ENCODE peak calls at places on chromosomes 3 and 15, in seven cellular contexts. One of them, this sample, is unnamed.

GRCh38 chr3:182920515-182921084 is 59.7 kb downstream of the DCUN1D1 start:
- DNase-seq in K562: peak
- DNase-seq in heart left ventricle: no peak
- DNase-seq in NB4: peak
- DNase-seq in tibial nerve: no peak
- DNase-seq in IMR-90: no peak
- DNase-seq in GM12891: no peak
- DNase-seq in this sample: no peak

GRCh38 chr3:133662256-133662773 is 574 bp upstream of the TOPBP1 start:
- DNase-seq in K562: peak
- DNase-seq in heart left ventricle: no peak
- DNase-seq in NB4: peak
- DNase-seq in tibial nerve: no peak
- DNase-seq in IMR-90: peak
- DNase-seq in GM12891: no peak
- DNase-seq in this sample: no peak

GRCh38 chr15:41832875-41833274 is 5.0 kb downstream of the JMJD7 start:
- DNase-seq in K562: no peak
- DNase-seq in heart left ventricle: no peak
- DNase-seq in NB4: no peak
- DNase-seq in tibial nerve: no peak
- DNase-seq in IMR-90: no peak
- DNase-seq in GM12891: no peak
- DNase-seq in this sample: no peak

GRCh38 chr3:116140100-116140689 is 305.1 kb downstream of the LSAMP start:
- DNase-seq in K562: peak
- DNase-seq in heart left ventricle: no peak
- DNase-seq in NB4: peak
- DNase-seq in tibial nerve: no peak
- DNase-seq in IMR-90: peak
- DNase-seq in GM12891: no peak
- DNase-seq in this sample: no peak

GRCh38 chr3:59818033-59818936 is 768.5 kb upstream of the CFAP20DC start:
- DNase-seq in K562: peak
- DNase-seq in heart left ventricle: peak
- DNase-seq in NB4: no peak
- DNase-seq in tibial nerve: peak
- DNase-seq in IMR-90: peak
- DNase-seq in GM12891: no peak
- DNase-seq in this sample: peak

GRCh38 chr15:98896802-98897732 is 110.5 kb downstream of the PGPEP1L start:
- DNase-seq in K562: peak
- DNase-seq in heart left ventricle: no peak
- DNase-seq in NB4: peak
- DNase-seq in tibial nerve: no peak
- DNase-seq in IMR-90: peak
- DNase-seq in GM12891: no peak
- DNase-seq in this sample: peak

GRCh38 chr3:150469931-150470740 is 62.0 kb downstream of the TSC22D2 start:
- DNase-seq in K562: no peak
- DNase-seq in heart left ventricle: no peak
- DNase-seq in NB4: no peak
- DNase-seq in tibial nerve: no peak
- DNase-seq in IMR-90: peak
- DNase-seq in GM12891: no peak
- DNase-seq in this sample: no peak

GRCh38 chr3:52507359-52507758 is 12.2 kb downstream of the STAB1 start:
- DNase-seq in K562: no peak
- DNase-seq in heart left ventricle: no peak
- DNase-seq in NB4: no peak
- DNase-seq in tibial nerve: no peak
- DNase-seq in IMR-90: peak
- DNase-seq in GM12891: no peak
- DNase-seq in this sample: no peak

GRCh38 chr3:116085456-116085855 is 359.8 kb downstream of the LSAMP start:
- DNase-seq in K562: no peak
- DNase-seq in heart left ventricle: no peak
- DNase-seq in NB4: peak
- DNase-seq in tibial nerve: no peak
- DNase-seq in IMR-90: no peak
- DNase-seq in GM12891: no peak
- DNase-seq in this sample: no peak

GRCh38 chr3:26264708-26265107 is 357.9 kb upstream of the LRRC3B start:
- DNase-seq in K562: no peak
- DNase-seq in heart left ventricle: no peak
- DNase-seq in NB4: no peak
- DNase-seq in tibial nerve: no peak
- DNase-seq in IMR-90: no peak
- DNase-seq in GM12891: no peak
- DNase-seq in this sample: no peak

GRCh38 chr3:72255191-72255590 is 470.2 kb upstream of the PROK2 start:
- DNase-seq in K562: no peak
- DNase-seq in heart left ventricle: peak
- DNase-seq in NB4: no peak
- DNase-seq in tibial nerve: no peak
- DNase-seq in IMR-90: no peak
- DNase-seq in GM12891: no peak
- DNase-seq in this sample: peak

GRCh38 chr15:62928996-62929350 is 113.6 kb upstream of the TPM1 start:
- DNase-seq in K562: no peak
- DNase-seq in heart left ventricle: no peak
- DNase-seq in NB4: no peak
- DNase-seq in tibial nerve: no peak
- DNase-seq in IMR-90: peak
- DNase-seq in GM12891: no peak
- DNase-seq in this sample: no peak

GRCh38 chr3:127803619-127804018 is 18.7 kb downstream of the MGLL start:
- DNase-seq in K562: no peak
- DNase-seq in heart left ventricle: no peak
- DNase-seq in NB4: no peak
- DNase-seq in tibial nerve: no peak
- DNase-seq in IMR-90: peak
- DNase-seq in GM12891: no peak
- DNase-seq in this sample: no peak

GRCh38 chr3:34106879-34107278 is 308.4 kb downstream of the PDCD6IP start:
- DNase-seq in K562: peak
- DNase-seq in heart left ventricle: no peak
- DNase-seq in NB4: peak
- DNase-seq in tibial nerve: no peak
- DNase-seq in IMR-90: no peak
- DNase-seq in GM12891: no peak
- DNase-seq in this sample: no peak

GRCh38 chr15:84975871-84976351 is 5.7 kb upstream of the PDE8A start:
- DNase-seq in K562: no peak
- DNase-seq in heart left ventricle: no peak
- DNase-seq in NB4: no peak
- DNase-seq in tibial nerve: no peak
- DNase-seq in IMR-90: no peak
- DNase-seq in GM12891: no peak
- DNase-seq in this sample: no peak

GRCh38 chr3:12308517-12308916 is 19.6 kb downstream of the PPARG start:
- DNase-seq in K562: no peak
- DNase-seq in heart left ventricle: no peak
- DNase-seq in NB4: peak
- DNase-seq in tibial nerve: no peak
- DNase-seq in IMR-90: peak
- DNase-seq in GM12891: no peak
- DNase-seq in this sample: no peak

DNA sequence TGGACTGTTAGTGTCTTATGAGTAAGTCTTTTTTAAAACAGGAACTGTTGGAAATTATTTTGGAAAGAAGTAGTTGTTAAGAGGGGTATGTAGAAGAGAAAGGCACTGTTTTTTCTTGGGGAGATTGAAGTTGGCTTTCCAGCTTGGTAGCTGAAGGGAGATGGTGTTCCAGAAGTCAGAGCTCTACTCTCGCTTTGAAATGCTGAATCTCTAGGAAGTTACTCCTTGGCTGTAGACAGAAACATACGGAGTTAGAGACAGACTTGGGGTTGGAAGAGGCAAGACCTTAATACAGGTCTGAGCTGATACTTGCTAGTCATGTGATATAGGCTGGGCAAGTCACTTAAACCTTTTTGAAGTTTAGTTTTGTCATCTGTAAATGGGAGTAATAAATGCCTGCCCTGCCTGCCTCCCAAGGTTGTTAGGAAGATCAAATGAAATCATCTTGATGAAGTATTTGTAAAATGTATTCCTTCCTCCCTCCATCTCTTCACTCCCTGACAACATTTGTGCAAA is 2.8 kb downstream of the PXK start:
- DNase-seq in K562: no peak
- DNase-seq in heart left ventricle: no peak
- DNase-seq in NB4: no peak
- DNase-seq in tibial nerve: no peak
- DNase-seq in IMR-90: no peak
- DNase-seq in GM12891: no peak
- DNase-seq in this sample: no peak
- TF ChIP-seq POLR2A in K562: no peak
- TF ChIP-seq POLR2A in heart left ventricle: no peak
- TF ChIP-seq POLR2A in NB4: peak
- TF ChIP-seq POLR2A in tibial nerve: no peak
- TF ChIP-seq POLR2A in IMR-90: no peak
- TF ChIP-seq POLR2A in GM12891: no peak
- TF ChIP-seq POLR2A in this sample: no peak

DNA sequence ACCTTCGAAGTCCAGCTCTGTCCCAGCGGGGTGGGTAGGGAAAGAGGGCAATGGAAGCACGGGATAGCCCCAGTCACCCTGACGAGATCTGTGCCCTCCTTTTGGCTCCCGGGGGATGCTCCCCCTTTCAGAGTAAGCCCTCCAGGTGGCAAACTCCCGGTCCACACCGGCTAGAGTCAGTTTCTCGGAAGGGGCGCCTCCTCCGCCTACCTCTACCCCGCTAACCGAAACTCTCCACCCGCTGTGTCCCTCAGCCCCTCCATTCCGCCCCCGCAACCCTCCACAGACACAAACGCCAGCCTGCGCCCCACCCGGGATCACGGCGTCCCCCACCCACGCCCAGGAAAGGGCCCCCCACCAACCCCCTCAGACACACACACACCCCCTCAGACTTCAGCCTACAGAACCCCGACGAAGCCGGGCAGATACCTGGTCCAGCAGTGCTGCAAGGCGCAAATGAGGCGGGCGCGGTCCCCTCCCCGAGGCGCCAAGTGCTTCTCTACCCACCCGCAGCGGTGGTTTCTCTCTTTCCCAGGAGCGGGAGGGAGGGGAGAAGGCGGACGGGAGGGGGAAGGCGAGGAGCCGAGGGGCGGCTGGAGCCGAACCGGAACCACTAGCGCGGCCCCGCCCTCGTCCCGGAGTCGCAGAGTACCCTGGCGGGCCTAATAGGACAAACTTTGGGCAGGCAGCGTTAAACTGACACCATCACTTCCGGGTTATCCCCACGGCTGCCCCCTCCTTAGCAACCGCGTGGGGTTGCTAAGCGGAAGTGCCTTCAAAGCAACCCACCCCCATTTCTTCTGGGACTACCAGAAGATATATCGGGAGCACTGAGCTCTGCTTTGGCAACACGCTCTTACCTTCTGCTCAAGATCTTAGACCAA is at the start of gene CSNK1G1:
- DNase-seq in K562: peak
- DNase-seq in heart left ventricle: peak
- DNase-seq in NB4: peak
- DNase-seq in tibial nerve: peak
- DNase-seq in IMR-90: peak
- DNase-seq in GM12891: peak
- DNase-seq in this sample: peak
- TF ChIP-seq POLR2A in K562: peak
- TF ChIP-seq POLR2A in heart left ventricle: peak
- TF ChIP-seq POLR2A in NB4: peak
- TF ChIP-seq POLR2A in tibial nerve: peak
- TF ChIP-seq POLR2A in IMR-90: no peak
- TF ChIP-seq POLR2A in GM12891: peak
- TF ChIP-seq POLR2A in this sample: peak

GRCh38 chr3:49539659-49540560 is 14.4 kb upstream of the BSN start:
- DNase-seq in K562: peak
- DNase-seq in heart left ventricle: peak
- DNase-seq in NB4: peak
- DNase-seq in tibial nerve: peak
- DNase-seq in IMR-90: peak
- DNase-seq in GM12891: peak
- DNase-seq in this sample: peak
- TF ChIP-seq POLR2A in K562: peak
- TF ChIP-seq POLR2A in heart left ventricle: peak
- TF ChIP-seq POLR2A in NB4: peak
- TF ChIP-seq POLR2A in tibial nerve: peak
- TF ChIP-seq POLR2A in IMR-90: peak
- TF ChIP-seq POLR2A in GM12891: no peak
- TF ChIP-seq POLR2A in this sample: peak

DNA sequence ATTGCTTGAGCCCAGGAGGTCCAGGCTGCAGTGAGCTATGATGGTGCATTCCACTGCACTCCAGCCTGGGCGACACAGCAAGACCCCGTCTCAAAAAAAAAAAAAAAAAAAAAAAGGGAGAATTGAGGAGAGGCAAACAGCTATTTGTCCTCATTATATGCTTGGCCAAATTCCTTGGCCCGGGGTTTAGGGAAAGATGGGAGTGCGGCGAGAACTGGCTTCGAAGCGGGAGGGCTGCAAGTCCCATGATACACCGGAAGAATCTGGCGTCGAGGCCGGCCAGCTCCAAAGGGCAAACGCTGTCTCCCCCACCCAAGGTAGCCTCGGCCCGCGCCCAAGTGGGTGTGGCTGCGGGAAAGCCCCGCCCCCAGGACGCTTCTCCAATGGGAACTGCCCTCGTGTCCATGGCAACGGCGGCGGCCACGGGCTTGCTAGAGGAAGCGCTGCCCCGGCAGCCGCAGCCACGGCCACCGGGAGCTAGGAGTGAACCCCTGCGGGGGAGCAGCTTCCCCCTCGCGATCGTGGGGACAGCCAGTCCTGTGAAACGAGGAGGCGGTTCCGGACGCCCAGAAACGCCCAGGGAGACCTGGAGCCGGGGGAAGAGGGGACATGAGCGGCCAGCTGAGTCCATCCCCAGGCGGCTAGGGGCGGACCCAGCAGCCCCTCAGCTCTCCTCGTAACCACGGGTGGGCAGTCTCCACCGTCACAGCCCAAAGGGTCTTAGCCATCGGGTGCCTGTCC is at the start of gene TTLL13:
- DNase-seq in K562: peak
- DNase-seq in heart left ventricle: peak
- DNase-seq in NB4: peak
- DNase-seq in tibial nerve: peak
- DNase-seq in IMR-90: peak
- DNase-seq in GM12891: peak
- DNase-seq in this sample: peak
- TF ChIP-seq POLR2A in K562: peak
- TF ChIP-seq POLR2A in heart left ventricle: peak
- TF ChIP-seq POLR2A in NB4: no peak
- TF ChIP-seq POLR2A in tibial nerve: peak
- TF ChIP-seq POLR2A in IMR-90: no peak
- TF ChIP-seq POLR2A in GM12891: no peak
- TF ChIP-seq POLR2A in this sample: no peak

GRCh38 chr3:153843994-153844393 is 277.2 kb upstream of the ARHGEF26 start:
- DNase-seq in K562: no peak
- DNase-seq in heart left ventricle: no peak
- DNase-seq in NB4: no peak
- DNase-seq in tibial nerve: no peak
- DNase-seq in IMR-90: no peak
- DNase-seq in GM12891: no peak
- DNase-seq in this sample: no peak
- TF ChIP-seq POLR2A in K562: no peak
- TF ChIP-seq POLR2A in heart left ventricle: no peak
- TF ChIP-seq POLR2A in NB4: no peak
- TF ChIP-seq POLR2A in tibial nerve: no peak
- TF ChIP-seq POLR2A in IMR-90: no peak
- TF ChIP-seq POLR2A in GM12891: no peak
- TF ChIP-seq POLR2A in this sample: no peak

This sample was measured in uterus.